ENCODE peak calls at places on chromosomes 6 and 20, in eight cellular contexts. H is Panc1, A is HepG2, Z is GM12878, X is GM23338, C is upper lobe of left lung, U is HCT116, K is K562. I is an unnamed sample.

GRCh38 chr20:6169251-6169650 is 46.4 kb upstream of the FERMT1 start:
- ATAC-seq in H (no peak), K (no peak), X (no peak), U (peak; percentile 32), A (peak; percentile 86), C (no peak), Z (peak; percentile 56), I (no peak)

GRCh38 chr6:82711105-82711829 is 347.6 kb downstream of the TPBG start:
- ATAC-seq in K (no peak), C (no peak), X (no peak), U (no peak), Z (no peak), A (no peak), H (no peak), I (peak; percentile 81)

GRCh38 chr20:15075586-15075985 is 738.2 kb upstream of the FLRT3 start:
- ATAC-seq in Z (no peak), U (no peak), X (peak; percentile 73), K (no peak), A (no peak), C (no peak), H (no peak), I (no peak)

GRCh38 chr6:148345176-148345575 is 2.5 kb downstream of the SASH1 start:
- ATAC-seq in U (no peak), Z (no peak), C (no peak), X (no peak), A (no peak), K (no peak), H (no peak), I (no peak)

GRCh38 chr20:4703281-4703676 is 18.4 kb upstream of the PRND start:
- ATAC-seq in X (no peak), H (no peak), A (no peak), K (no peak), Z (no peak), U (peak; percentile 9), C (no peak), I (no peak)

GRCh38 chr20:33561981-33562601 is 72.2 kb downstream of the CBFA2T2 start:
- ATAC-seq in Z (no peak), H (peak; percentile 63), U (peak; percentile 54), K (peak; percentile 84), X (peak; percentile 77), A (peak; percentile 91), C (peak; percentile 81), I (peak; percentile 98)

GRCh38 chr20:16816192-16816591 is 68.0 kb downstream of the OTOR start:
- ATAC-seq in A (peak; percentile 70), U (no peak), H (no peak), Z (no peak), X (peak; percentile 98), C (no peak), K (no peak), I (no peak)

GRCh38 chr6:107246972-107247615 is 131.8 kb upstream of the BEND3 start:
- ATAC-seq in X (no peak), H (no peak), A (no peak), Z (no peak), C (peak; percentile 72), U (no peak), K (no peak), I (peak; percentile 77)

GRCh38 chr20:17904027-17904426 is 64.6 kb downstream of the SNX5 start:
- ATAC-seq in H (no peak), A (no peak), C (no peak), K (no peak), X (no peak), Z (peak; percentile 95), U (no peak), I (no peak)

GRCh38 chr6:136324981-136325380 is 35.3 kb upstream of the BCLAF1 start:
- ATAC-seq in C (no peak), U (no peak), H (no peak), K (no peak), A (no peak), X (peak; percentile 32), Z (no peak), I (no peak)

GRCh38 chr6:5152417-5152816 is 67.3 kb downstream of the PPP1R3G start:
- ATAC-seq in K (no peak), U (no peak), A (no peak), Z (no peak), X (no peak), C (no peak), H (no peak), I (no peak)

GRCh38 chr6:119476554-119476953 is 127.0 kb upstream of the MAN1A1 start:
- ATAC-seq in Z (peak; percentile 92), A (no peak), K (peak; percentile 7), X (no peak), H (no peak), U (no peak), C (no peak), I (no peak)

GRCh38 chr6:86942761-86943526 is 5.6 kb downstream of the HTR1E start:
- ATAC-seq in U (no peak), Z (no peak), A (no peak), X (no peak), K (no peak), H (no peak), C (no peak), I (no peak)

GRCh38 chr6:1858191-1858590 is 248.5 kb downstream of the FOXC1 start:
- ATAC-seq in H (no peak), Z (no peak), A (no peak), X (no peak), C (no peak), K (no peak), U (no peak), I (no peak)

GRCh38 chr20:49983123-49983847 is 505 bp downstream of the SNAI1 start:
- ATAC-seq in X (peak; percentile 3), K (no peak), U (no peak), Z (no peak), C (no peak), A (no peak), H (no peak), I (no peak)

GRCh38 chr6:43719511-43719910 is 31.9 kb upstream of the MRPS18A start:
- ATAC-seq in K (no peak), C (no peak), Z (no peak), X (no peak), A (no peak), U (no peak), H (no peak), I (no peak)

GRCh38 chr6:55636406-55637102 is 57.6 kb upstream of the HMGCLL1 start:
- ATAC-seq in H (peak; percentile 99), X (no peak), Z (no peak), U (no peak), K (no peak), C (no peak), A (no peak), I (no peak)

GRCh38 chr6:62150048-62150663 is 135.9 kb downstream of the KHDRBS2 start:
- ATAC-seq in K (no peak), U (no peak), X (peak; percentile 64), A (peak; percentile 92), C (no peak), Z (peak; percentile 69), H (peak; percentile 80), I (no peak)
- TF ChIP-seq CTCF in K (peak; percentile 51), U (peak; percentile 61), X (peak; percentile 84), A (peak; percentile 73), C (peak; percentile 60), Z (peak; percentile 61), H (peak; percentile 86), I (peak; percentile 44)

DNA sequence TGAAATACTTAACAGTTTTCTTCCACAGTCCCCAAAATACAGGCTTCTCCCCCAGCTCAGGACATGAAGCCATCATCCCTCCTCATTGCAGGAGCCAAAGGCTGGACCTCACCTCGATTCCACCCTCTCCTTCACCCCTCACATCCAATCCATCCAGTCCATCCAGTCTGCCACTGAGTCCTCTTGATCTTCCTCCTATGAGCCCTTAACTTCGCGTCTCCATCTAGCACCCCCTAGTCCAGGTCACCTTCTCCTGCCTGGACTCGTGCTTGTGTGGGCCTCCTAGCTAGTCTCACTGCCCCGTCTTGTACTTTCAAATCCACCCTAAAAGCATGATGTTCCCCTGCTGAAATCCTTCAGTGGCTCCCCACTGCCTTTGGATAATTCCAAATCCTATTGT is 3.3 kb downstream of the TRIB3 start:
- ATAC-seq in C (no peak), A (no peak), Z (no peak), X (no peak), H (no peak), U (no peak), K (no peak), I (no peak)
- H3K36me3 ChIP-seq in C (peaks cover 17% of the 10 kb centered on the region), A (peaks cover 17% of the 10 kb centered on the region), Z (no peaks in the 10 kb centered on the region), X (no peaks in the 10 kb centered on the region), H (no peaks in the 10 kb centered on the region), U (peaks cover 4% of the 10 kb centered on the region), K (peaks cover 56% of the 10 kb centered on the region), I (peaks cover 11% of the 10 kb centered on the region)

GRCh38 chr20:25177890-25178321 is 17.6 kb upstream of the ENTPD6 start:
- ATAC-seq in A (no peak), K (no peak), H (peak; percentile 83), U (no peak), X (no peak), Z (no peak), C (peak; percentile 89), I (no peak)

GRCh38 chr20:25173321-25173720 is 22.2 kb upstream of the ENTPD6 start:
- ATAC-seq in C (no peak), K (no peak), H (no peak), Z (no peak), A (no peak), X (no peak), U (no peak), I (no peak)

GRCh38 chr20:25176184-25176583 is 19.3 kb upstream of the ENTPD6 start:
- ATAC-seq in H (no peak), U (no peak), K (no peak), C (no peak), X (no peak), Z (no peak), A (peak; percentile 32), I (no peak)

GRCh38 chr20:25178563-25179438 is 16.7 kb upstream of the ENTPD6 start:
- ATAC-seq in C (peak; percentile 94), Z (peak; percentile 79), K (peak; percentile 84), X (peak; percentile 77), U (peak; percentile 93), H (peak; percentile 93), A (peak; percentile 79), I (peak; percentile 94)

DNA sequence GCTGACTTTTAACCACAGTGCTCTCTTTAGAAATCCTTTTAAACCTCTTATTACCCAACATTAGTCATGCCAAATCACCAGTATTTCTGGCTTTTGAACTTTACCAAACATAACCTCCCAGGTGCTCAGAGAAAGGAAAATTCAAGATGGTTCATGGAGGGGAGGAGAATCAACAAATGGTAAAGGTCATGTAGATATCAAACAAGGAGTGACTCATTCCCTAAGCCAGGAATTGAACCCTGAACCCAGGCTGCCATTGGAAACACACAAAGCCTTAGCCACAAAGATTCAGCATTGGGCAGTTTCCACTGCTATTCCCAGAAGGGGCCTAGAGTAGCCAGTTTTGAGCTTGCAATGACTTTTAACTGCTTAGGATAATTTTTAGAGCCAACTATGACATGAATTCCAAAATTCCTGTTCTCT is 21.6 kb upstream of the ENTPD6 start:
- ATAC-seq in H (no peak), A (peak; percentile 88), C (no peak), X (no peak), U (no peak), Z (no peak), K (no peak), I (no peak)
- TF ChIP-seq POLR2AphosphoS5 in H (no peak), A (no peak), C (no peak), X (no peak), U (no peak), Z (no peak), K (no peak), I (no peak)

DNA sequence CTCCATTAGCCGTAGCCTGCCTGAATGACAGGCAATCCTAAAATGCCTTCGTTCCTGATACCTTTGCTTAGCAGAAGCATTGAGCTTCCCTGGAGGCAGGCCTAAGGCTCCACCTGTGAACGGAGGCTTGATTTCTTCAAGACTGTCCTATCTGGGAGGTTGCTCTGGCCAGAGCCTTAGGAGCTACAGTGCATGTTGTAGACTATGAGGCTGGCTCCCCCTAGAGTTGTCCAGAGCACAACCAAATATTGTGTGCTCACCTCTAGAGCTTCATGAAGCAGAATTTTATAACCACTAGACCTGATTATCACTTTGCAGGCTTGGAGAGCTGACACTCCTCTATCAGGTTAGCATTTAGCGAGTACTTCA is 217.8 kb downstream of the MAFB start:
- ATAC-seq in A (peak; percentile 69), H (no peak), Z (peak; percentile 27), X (peak; percentile 97), K (peak; percentile 70), C (no peak), U (peak; percentile 73), I (no peak)
- TF ChIP-seq CTCF in A (peak; percentile 27), H (no peak), Z (no peak), X (peak; percentile 61), K (peak; percentile 28), C (no peak), U (no peak), I (no peak)

I was measured in gastroesophageal sphincter.